ENCODE peak calls at places on chromosomes 2 and 18, in four cellular contexts. C is neural crest cell; B is activated CD4-positive, alpha-beta T cell treated with anti-CD3 and anti-CD28 coated beads, Interleukin-2, amount 50 U/mL, for 1 hour; I is lower lobe of right lung. S is an unnamed sample.

GRCh38 chr2:207813942-207814341 is 44.2 kb upstream of the FZD5 start:
- DNase-seq in B (no peak), I (no peak), C (no peak), S (no peak)

GRCh38 chr2:102141011-102141914 is 1.3 kb upstream of the IL1R1 start:
- DNase-seq in C (no peak), B (no peak), I (no peak), S (no peak)

GRCh38 chr2:45168731-45169338 is 159.6 kb upstream of the SIX2 start:
- DNase-seq in I (no peak), C (peak), B (no peak), S (no peak)

GRCh38 chr2:76985387-76986136 is 536.6 kb downstream of the LRRTM4 start:
- DNase-seq in C (no peak), B (no peak), I (no peak), S (no peak)

GRCh38 chr2:26772064-26773001 is 8.2 kb downstream of the SLC35F6 start:
- DNase-seq in B (peak), C (no peak), I (peak), S (peak)

GRCh38 chr18:1056404-1056803 is 151.7 kb downstream of the ADCYAP1 start:
- DNase-seq in I (no peak), C (no peak), B (no peak), S (no peak)

GRCh38 chr2:43160778-43161177 is 65.6 kb downstream of the ZFP36L2 start:
- DNase-seq in I (no peak), B (no peak), C (no peak), S (no peak)

GRCh38 chr18:12264854-12265253 is 10.7 kb downstream of the CIDEA start:
- DNase-seq in C (no peak), I (no peak), B (no peak), S (no peak)

GRCh38 chr2:86764661-86765307 is 25.9 kb downstream of the CD8A start:
- DNase-seq in I (no peak), B (no peak), C (peak), S (no peak)

GRCh38 chr2:203444738-203445137 is 90.4 kb downstream of the RAPH1 start:
- DNase-seq in I (no peak), C (no peak), B (no peak), S (no peak)

GRCh38 chr2:30514134-30514860 is 67.3 kb downstream of the LCLAT1 start:
- DNase-seq in C (no peak), B (no peak), I (no peak), S (no peak)

GRCh38 chr2:3335001-3335400 is 42.6 kb downstream of the EIPR1 start:
- DNase-seq in I (no peak), C (no peak), B (no peak), S (no peak)

GRCh38 chr2:5915926-5916325 is 223.7 kb downstream of the SOX11 start:
- DNase-seq in B (no peak), I (no peak), C (peak), S (no peak)

GRCh38 chr2:45173513-45173912 is 164.3 kb upstream of the SIX2 start:
- DNase-seq in B (no peak), C (no peak), I (no peak), S (no peak)

GRCh38 chr2:163756588-163756987 is 20.8 kb upstream of the FIGN start:
- DNase-seq in I (no peak), B (no peak), C (no peak), S (no peak)

GRCh38 chr2:240646900-240647502 is 21.7 kb downstream of the GPR35 start:
- DNase-seq in I (no peak), B (no peak), C (no peak), S (no peak)

GRCh38 chr2:7758065-7758759 is 841.0 kb downstream of the RNF144A start:
- DNase-seq in I (no peak), B (no peak), C (no peak), S (no peak)

GRCh38 chr18:72675394-72675793 is 131.3 kb upstream of the CBLN2 start:
- DNase-seq in C (no peak), B (no peak), I (no peak), S (no peak)

GRCh38 chr2:63424329-63425078 is 163.8 kb downstream of the WDPCP start:
- DNase-seq in C (no peak), I (no peak), B (no peak), S (no peak)

GRCh38 chr18:10168477-10168876 is 254.7 kb downstream of the VAPA start:
- DNase-seq in C (no peak), B (no peak), I (no peak), S (no peak)

GRCh38 chr2:112622528-112622849 is 23.2 kb upstream of the SLC20A1 start:
- DNase-seq in B (no peak), I (no peak), C (no peak), S (peak)

GRCh38 chr2:111923271-111923670 is 24.9 kb downstream of the MERTK start:
- DNase-seq in I (no peak), B (no peak), C (no peak), S (no peak)

GRCh38 chr2:111694690-111695089 is 189.3 kb downstream of the ANAPC1 start:
- DNase-seq in B (no peak), I (no peak), C (no peak), S (peak)

GRCh38 chr2:138531913-138532312 is 30.3 kb downstream of the SPOPL start:
- DNase-seq in B (no peak), I (no peak), C (no peak), S (no peak)

GRCh38 chr2:166147883-166148282 is 20.1 kb upstream of the SCN1A start:
- DNase-seq in C (no peak), I (no peak), B (no peak), S (no peak)

GRCh38 chr18:10453261-10453884 is 1.1 kb upstream of the APCDD1 start:
- DNase-seq in I (no peak), B (no peak), C (no peak), S (no peak)

GRCh38 chr2:169799555-169799954 is 884 bp downstream of the SSB start:
- DNase-seq in C (no peak), I (no peak), B (no peak), S (no peak)

GRCh38 chr2:29042581-29043075 is 31.7 kb downstream of the PCARE start:
- DNase-seq in B (no peak), C (no peak), I (no peak), S (no peak)

GRCh38 chr2:240126731-240127130 is 9.4 kb downstream of the COPS9 start:
- DNase-seq in B (no peak), I (peak), C (no peak), S (peak)

GRCh38 chr2:224691563-224691962 is 24.6 kb downstream of the CCDC195 start:
- DNase-seq in C (no peak), B (no peak), I (no peak), S (no peak)

GRCh38 chr2:120175000-120175581 is 48.1 kb downstream of the TMEM185B start:
- DNase-seq in B (no peak), C (peak), I (no peak), S (no peak)

GRCh38 chr2:229344151-229344551 is 73.1 kb upstream of the PID1 start:
- DNase-seq in I (no peak), B (no peak), C (no peak), S (no peak)

GRCh38 chr2:44942304-44943030 is 965 bp downstream of the SIX3 start:
- DNase-seq in I (peak), B (no peak), C (no peak), S (no peak)

GRCh38 chr2:235168174-235168979 is 216.6 kb downstream of the SH3BP4 start:
- DNase-seq in I (no peak), C (no peak), B (no peak), S (no peak)

GRCh38 chr2:144183744-144184143 is 336.2 kb downstream of the ZEB2 start:
- DNase-seq in C (no peak), B (peak), I (no peak), S (no peak)

GRCh38 chr2:216710531-216711282 is 15.4 kb upstream of the IGFBP5 start:
- DNase-seq in C (no peak), B (no peak), I (no peak), S (peak)

GRCh38 chr2:96430394-96430988 is 74.7 kb downstream of the NEURL3 start:
- DNase-seq in B (no peak), I (no peak), C (no peak), S (no peak)

GRCh38 chr2:107025869-107026380 is 140.0 kb upstream of the ST6GAL2 start:
- DNase-seq in C (no peak), I (no peak), B (no peak), S (no peak)

GRCh38 chr2:186460465-186460864 is 25.6 kb upstream of the ZC3H15 start:
- DNase-seq in C (no peak), I (no peak), B (no peak), S (no peak)

S was measured in tibial artery.